ENCODE peak calls at places on chromosomes 13 and 19, in six cellular contexts. E is anterior cingulate cortex, F is heart right ventricle, Y is SW 1271, K is frontal cortex, P is NCI-H226. C is an unnamed sample.

GRCh38 chr19:21581646-21582045 is 76.2 kb downstream of the ZNF429 start:
- DNase-seq in F (no peak), P (no peak), Y (no peak), E (no peak), K (no peak), C (no peak)

GRCh38 chr19:50207730-50208129 is 4.3 kb downstream of the MYH14 start:
- DNase-seq in K (no peak), F (no peak), E (no peak), P (no peak), Y (no peak), C (no peak)

GRCh38 chr19:55801416-55801815 is 30.4 kb downstream of the NLRP11 start:
- DNase-seq in K (no peak), P (no peak), F (no peak), E (no peak), Y (no peak), C (no peak)

GRCh38 chr13:41216160-41216559 is 21.8 kb upstream of the KBTBD7 start:
- DNase-seq in Y (no peak), P (no peak), F (no peak), E (no peak), K (no peak), C (no peak)

GRCh38 chr19:23709347-23709746 is 22.3 kb upstream of the ZNF675 start:
- DNase-seq in F (no peak), P (no peak), Y (no peak), K (no peak), E (no peak), C (no peak)

GRCh38 chr19:8552810-8553209 is 24.4 kb downstream of the MYO1F start:
- DNase-seq in E (no peak), K (no peak), Y (no peak), P (peak), F (no peak), C (peak)

GRCh38 chr19:38736036-38736412 is 8.2 kb downstream of the CAPN12 start:
- DNase-seq in P (peak), E (no peak), Y (no peak), K (no peak), F (peak), C (no peak)

GRCh38 chr13:97335488-97336134 is 98.4 kb upstream of the RAP2A start:
- DNase-seq in P (no peak), Y (no peak), E (no peak), K (no peak), F (no peak), C (no peak)

GRCh38 chr19:21848706-21849105 is 12.7 kb upstream of the ZNF43 start:
- DNase-seq in P (no peak), E (no peak), Y (no peak), F (no peak), K (no peak), C (no peak)

GRCh38 chr13:106630650-106631049 is 62.7 kb upstream of the ARGLU1 start:
- DNase-seq in P (no peak), E (no peak), F (no peak), K (no peak), Y (no peak), C (no peak)

GRCh38 chr19:17952041-17952976 is 14.6 kb upstream of the KCNN1 start:
- DNase-seq in F (no peak), P (no peak), Y (no peak), K (peak), E (no peak), C (no peak)

GRCh38 chr13:113064534-113065405 is 40.8 kb upstream of the F7 start:
- DNase-seq in F (no peak), P (no peak), Y (no peak), K (no peak), E (no peak), C (no peak)

GRCh38 chr19:13825489-13826475 is 30.5 kb downstream of the ZSWIM4 start:
- DNase-seq in Y (no peak), P (no peak), K (no peak), E (no peak), F (no peak), C (peak)

GRCh38 chr13:59991395-59991794 is 172.3 kb downstream of the DIAPH3 start:
- DNase-seq in E (no peak), F (no peak), Y (no peak), K (no peak), P (no peak), C (no peak)

GRCh38 chr19:58519355-58520256 is at the start of gene ZBTB45:
- DNase-seq in K (peak), E (peak), Y (peak), F (peak), P (peak), C (peak)

GRCh38 chr19:7326105-7326877 is 22.4 kb upstream of the ARHGEF18 start:
- DNase-seq in E (no peak), K (no peak), P (no peak), F (no peak), Y (no peak), C (no peak)

GRCh38 chr19:10137751-10138682 is 18.3 kb upstream of the EIF3G start:
- DNase-seq in F (no peak), Y (no peak), P (no peak), K (peak), E (peak), C (no peak)

GRCh38 chr13:20442798-20443381 is 82.8 kb downstream of the CRYL1 start:
- DNase-seq in F (no peak), K (no peak), P (no peak), E (no peak), Y (no peak), C (no peak)

GRCh38 chr19:2392366-2392765 is 32.3 kb downstream of the TMPRSS9 start:
- DNase-seq in P (no peak), F (no peak), E (no peak), K (no peak), Y (no peak), C (no peak)

GRCh38 chr19:21130097-21130775 is 11.6 kb upstream of the ZNF431 start:
- DNase-seq in F (no peak), P (no peak), Y (no peak), E (no peak), K (no peak), C (no peak)

GRCh38 chr19:12933287-12934072 is at the start of gene FARSA:
- DNase-seq in E (peak), F (peak), K (peak), Y (peak), P (peak), C (peak)

GRCh38 chr13:44040070-44040753 is 160.5 kb downstream of the LACC1 start:
- DNase-seq in E (no peak), Y (no peak), P (no peak), K (no peak), F (no peak), C (no peak)

C was measured in T47D.